ENCODE peak calls at places on chromosome 10, in six cellular contexts. One of them, this sample, is unnamed. For H3K36me3, the result is how much of the 10 kb centered on the place peaks cover.

GRCh38 chr10:109883859-109884771 is 39.2 kb downstream of the XPNPEP1 start:
- DNase-seq in IMR-90: peak
- DNase-seq in GM23248: peak
- DNase-seq in DND-41: peak
- DNase-seq in PC-3: peak
- DNase-seq in MM.1S: peak
- DNase-seq in this sample: peak

GRCh38 chr10:81963606-81964005 is 88.6 kb downstream of the NRG3 start:
- DNase-seq in GM23248: no peak
- DNase-seq in PC-3: no peak
- DNase-seq in DND-41: no peak
- DNase-seq in MM.1S: no peak
- DNase-seq in IMR-90: no peak
- DNase-seq in this sample: no peak

GRCh38 chr10:61779950-61780659 is 117.4 kb downstream of the CABCOCO1 start:
- DNase-seq in MM.1S: no peak
- DNase-seq in GM23248: peak
- DNase-seq in PC-3: peak
- DNase-seq in IMR-90: peak
- DNase-seq in DND-41: peak
- DNase-seq in this sample: no peak

GRCh38 chr10:14758994-14759664 is 15.6 kb downstream of the FAM107B start:
- DNase-seq in IMR-90: no peak
- DNase-seq in PC-3: peak
- DNase-seq in MM.1S: no peak
- DNase-seq in GM23248: no peak
- DNase-seq in DND-41: no peak
- DNase-seq in this sample: peak

GRCh38 chr10:52454476-52454875 is 140.4 kb downstream of the DKK1 start:
- DNase-seq in DND-41: no peak
- DNase-seq in IMR-90: no peak
- DNase-seq in PC-3: no peak
- DNase-seq in MM.1S: peak
- DNase-seq in GM23248: no peak
- DNase-seq in this sample: no peak

GRCh38 chr10:132019366-132019765 is 37.6 kb upstream of the BNIP3 start:
- DNase-seq in MM.1S: no peak
- DNase-seq in IMR-90: no peak
- DNase-seq in GM23248: no peak
- DNase-seq in PC-3: no peak
- DNase-seq in DND-41: no peak
- DNase-seq in this sample: no peak

GRCh38 chr10:88315746-88316145 is 267.4 kb downstream of the RNLS start:
- DNase-seq in GM23248: no peak
- DNase-seq in PC-3: no peak
- DNase-seq in DND-41: no peak
- DNase-seq in MM.1S: no peak
- DNase-seq in IMR-90: peak
- DNase-seq in this sample: no peak

GRCh38 chr10:86252573-86252972 is 114.0 kb downstream of the GRID1 start:
- DNase-seq in IMR-90: no peak
- DNase-seq in MM.1S: no peak
- DNase-seq in PC-3: no peak
- DNase-seq in GM23248: no peak
- DNase-seq in DND-41: no peak
- DNase-seq in this sample: no peak

GRCh38 chr10:8365935-8366911 is 311.7 kb downstream of the GATA3 start:
- DNase-seq in GM23248: peak
- DNase-seq in MM.1S: peak
- DNase-seq in DND-41: peak
- DNase-seq in PC-3: peak
- DNase-seq in IMR-90: peak
- DNase-seq in this sample: no peak

GRCh38 chr10:62738916-62739315 is 65.6 kb upstream of the ADO start:
- DNase-seq in MM.1S: no peak
- DNase-seq in DND-41: no peak
- DNase-seq in IMR-90: peak
- DNase-seq in PC-3: peak
- DNase-seq in GM23248: peak
- DNase-seq in this sample: no peak

GRCh38 chr10:70193391-70193844 is 23.1 kb upstream of the SAR1A start:
- DNase-seq in PC-3: no peak
- DNase-seq in IMR-90: no peak
- DNase-seq in GM23248: peak
- DNase-seq in DND-41: no peak
- DNase-seq in MM.1S: no peak
- DNase-seq in this sample: peak

GRCh38 chr10:45470098-45471012 is 96.3 kb downstream of the ALOX5 start:
- DNase-seq in IMR-90: peak
- DNase-seq in DND-41: peak
- DNase-seq in MM.1S: no peak
- DNase-seq in GM23248: peak
- DNase-seq in PC-3: peak
- DNase-seq in this sample: no peak

GRCh38 chr10:29407280-29407858 is 118.5 kb downstream of the LYZL1 start:
- DNase-seq in MM.1S: no peak
- DNase-seq in PC-3: no peak
- DNase-seq in GM23248: no peak
- DNase-seq in DND-41: no peak
- DNase-seq in IMR-90: no peak
- DNase-seq in this sample: no peak

GRCh38 chr10:59622320-59622901 is 87.2 kb downstream of the SLC16A9 start:
- DNase-seq in MM.1S: peak
- DNase-seq in GM23248: peak
- DNase-seq in DND-41: peak
- DNase-seq in PC-3: peak
- DNase-seq in IMR-90: peak
- DNase-seq in this sample: peak

GRCh38 chr10:114486938-114487814 is 82.9 kb upstream of the AFAP1L2 start:
- DNase-seq in PC-3: peak
- DNase-seq in IMR-90: peak
- DNase-seq in GM23248: no peak
- DNase-seq in MM.1S: peak
- DNase-seq in DND-41: no peak
- DNase-seq in this sample: no peak

GRCh38 chr10:112424658-112425057 is 22.1 kb downstream of the ZDHHC6 start:
- DNase-seq in PC-3: no peak
- DNase-seq in GM23248: no peak
- DNase-seq in MM.1S: no peak
- DNase-seq in DND-41: no peak
- DNase-seq in IMR-90: no peak
- DNase-seq in this sample: no peak
- H3K36me3 ChIP-seq in PC-3: under half
- H3K36me3 ChIP-seq in GM23248: under half
- H3K36me3 ChIP-seq in MM.1S: under half
- H3K36me3 ChIP-seq in DND-41: half or more
- H3K36me3 ChIP-seq in IMR-90: under half
- H3K36me3 ChIP-seq in this sample: under half

GRCh38 chr10:102870221-102870620 is 951 bp downstream of the AS3MT start:
- DNase-seq in IMR-90: no peak
- DNase-seq in GM23248: no peak
- DNase-seq in DND-41: no peak
- DNase-seq in PC-3: no peak
- DNase-seq in MM.1S: no peak
- DNase-seq in this sample: no peak

GRCh38 chr10:102868976-102869289 is 337 bp upstream of the AS3MT start:
- DNase-seq in MM.1S: no peak
- DNase-seq in DND-41: no peak
- DNase-seq in IMR-90: no peak
- DNase-seq in PC-3: no peak
- DNase-seq in GM23248: peak
- DNase-seq in this sample: no peak

GRCh38 chr10:102865620-102866019 is 3.6 kb upstream of the AS3MT start:
- DNase-seq in MM.1S: no peak
- DNase-seq in GM23248: no peak
- DNase-seq in PC-3: no peak
- DNase-seq in IMR-90: no peak
- DNase-seq in DND-41: no peak
- DNase-seq in this sample: no peak

GRCh38 chr10:102863660-102864059 is 5.6 kb upstream of the AS3MT start:
- DNase-seq in GM23248: no peak
- DNase-seq in PC-3: no peak
- DNase-seq in DND-41: no peak
- DNase-seq in IMR-90: no peak
- DNase-seq in MM.1S: no peak
- DNase-seq in this sample: peak

GRCh38 chr10:102869290-102870198 is at the start of gene AS3MT:
- DNase-seq in MM.1S: no peak
- DNase-seq in IMR-90: no peak
- DNase-seq in DND-41: no peak
- DNase-seq in GM23248: peak
- DNase-seq in PC-3: peak
- DNase-seq in this sample: no peak
- H3K4me2 ChIP-seq in MM.1S: no peak
- H3K4me2 ChIP-seq in IMR-90: peak
- H3K4me2 ChIP-seq in DND-41: no peak
- H3K4me2 ChIP-seq in GM23248: peak
- H3K4me2 ChIP-seq in PC-3: peak
- H3K4me2 ChIP-seq in this sample: no peak

DNA sequence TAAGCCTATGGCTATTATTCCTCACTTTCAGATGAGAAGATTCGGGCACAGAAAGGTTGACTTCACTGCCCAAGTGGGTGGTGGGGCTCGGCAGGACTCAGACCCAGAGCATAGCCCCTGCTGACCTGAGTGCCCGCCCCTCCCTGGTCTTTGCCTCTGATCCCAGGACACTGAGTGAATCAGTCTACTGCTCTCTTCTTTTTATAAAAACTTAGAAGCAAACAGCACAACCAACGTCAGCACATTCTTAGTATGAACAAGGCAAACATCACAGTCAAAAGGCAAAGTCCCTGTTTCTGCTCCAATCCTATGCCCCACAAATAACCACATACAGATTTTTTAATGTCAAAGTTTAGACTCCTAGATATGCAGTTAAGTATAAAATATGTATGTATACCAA is 237.8 kb downstream of the ZMYND11 start:
- DNase-seq in DND-41: no peak
- DNase-seq in GM23248: peak
- DNase-seq in PC-3: no peak
- DNase-seq in IMR-90: peak
- DNase-seq in MM.1S: no peak
- DNase-seq in this sample: no peak
- H2AFZ ChIP-seq in DND-41: no peak
- H2AFZ ChIP-seq in GM23248: no peak
- H2AFZ ChIP-seq in PC-3: no peak
- H2AFZ ChIP-seq in IMR-90: no peak
- H2AFZ ChIP-seq in MM.1S: no peak
- H2AFZ ChIP-seq in this sample: no peak

GRCh38 chr10:71820966-71821365 is 30.1 kb downstream of the PSAP start:
- DNase-seq in IMR-90: no peak
- DNase-seq in PC-3: no peak
- DNase-seq in DND-41: no peak
- DNase-seq in GM23248: no peak
- DNase-seq in MM.1S: no peak
- DNase-seq in this sample: no peak

GRCh38 chr10:71821909-71822763 is 28.9 kb downstream of the PSAP start:
- DNase-seq in GM23248: peak
- DNase-seq in MM.1S: no peak
- DNase-seq in PC-3: no peak
- DNase-seq in IMR-90: peak
- DNase-seq in DND-41: no peak
- DNase-seq in this sample: no peak

GRCh38 chr10:71825217-71825616 is 25.8 kb downstream of the PSAP start:
- DNase-seq in IMR-90: no peak
- DNase-seq in PC-3: no peak
- DNase-seq in GM23248: no peak
- DNase-seq in MM.1S: no peak
- DNase-seq in DND-41: no peak
- DNase-seq in this sample: no peak

GRCh38 chr10:71819985-71820384 is 31.1 kb downstream of the PSAP start:
- DNase-seq in GM23248: no peak
- DNase-seq in MM.1S: no peak
- DNase-seq in DND-41: no peak
- DNase-seq in IMR-90: no peak
- DNase-seq in PC-3: no peak
- DNase-seq in this sample: no peak

GRCh38 chr10:71823356-71823755 is 27.7 kb downstream of the PSAP start:
- DNase-seq in GM23248: no peak
- DNase-seq in MM.1S: no peak
- DNase-seq in DND-41: no peak
- DNase-seq in IMR-90: no peak
- DNase-seq in PC-3: no peak
- DNase-seq in this sample: no peak
- H3K36me3 ChIP-seq in GM23248: under half
- H3K36me3 ChIP-seq in MM.1S: under half
- H3K36me3 ChIP-seq in DND-41: half or more
- H3K36me3 ChIP-seq in IMR-90: half or more
- H3K36me3 ChIP-seq in PC-3: under half
- H3K36me3 ChIP-seq in this sample: under half

GRCh38 chr10:57786331-57786730 is 481.4 kb downstream of the IPMK start:
- DNase-seq in MM.1S: no peak
- DNase-seq in IMR-90: no peak
- DNase-seq in GM23248: no peak
- DNase-seq in PC-3: peak
- DNase-seq in DND-41: no peak
- DNase-seq in this sample: no peak
- H3K4me2 ChIP-seq in MM.1S: no peak
- H3K4me2 ChIP-seq in IMR-90: no peak
- H3K4me2 ChIP-seq in GM23248: no peak
- H3K4me2 ChIP-seq in PC-3: peak
- H3K4me2 ChIP-seq in DND-41: no peak
- H3K4me2 ChIP-seq in this sample: no peak

DNA sequence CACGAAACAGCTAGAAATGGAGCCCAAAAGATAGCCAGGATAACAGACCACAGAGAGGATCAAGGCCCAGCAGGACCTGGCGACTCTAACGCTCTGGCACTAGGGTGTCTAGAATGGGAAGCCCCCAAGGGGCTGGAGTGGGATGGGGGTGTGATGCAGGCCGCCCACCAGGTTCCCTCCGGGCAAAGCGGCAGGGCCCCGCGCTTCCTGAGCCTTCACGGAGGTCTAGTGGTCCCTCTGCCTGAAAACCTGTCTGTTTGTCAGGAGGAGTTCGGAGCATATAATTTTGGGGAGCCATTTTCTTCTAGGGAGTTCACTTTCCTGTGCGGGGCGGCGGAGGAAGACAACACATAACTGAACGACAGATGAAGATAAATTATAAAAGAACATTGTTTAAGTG is 48.2 kb upstream of the FXYD4 start:
- DNase-seq in PC-3: no peak
- DNase-seq in MM.1S: no peak
- DNase-seq in IMR-90: no peak
- DNase-seq in DND-41: no peak
- DNase-seq in GM23248: no peak
- DNase-seq in this sample: no peak
- H2AFZ ChIP-seq in PC-3: no peak
- H2AFZ ChIP-seq in MM.1S: peak
- H2AFZ ChIP-seq in IMR-90: peak
- H2AFZ ChIP-seq in DND-41: no peak
- H2AFZ ChIP-seq in GM23248: no peak
- H2AFZ ChIP-seq in this sample: no peak